ENCODE peak calls at places on chromosomes 13 and 19, in five cellular contexts. B is activated B cell treated with CpG ODN at 0.5 μM for 24 hours, L is Peyer's patch, W is AG09309, O is Calu3. V is an unnamed sample.

GRCh38 chr19:29404951-29405727 is 120.7 kb upstream of the VSTM2B start:
- DNase-seq in B (no peak), L (no peak), W (no peak), O (no peak), V (peak)

GRCh38 chr19:18697680-18698079 is 14.2 kb downstream of the CRTC1 start:
- DNase-seq in B (no peak), L (no peak), W (no peak), O (peak), V (no peak)

GRCh38 chr19:56839665-56840451 is 668 bp downstream of the PEG3 start:
- DNase-seq in B (no peak), L (peak), W (no peak), O (no peak), V (no peak)

GRCh38 chr19:54521022-54521859 is 18.6 kb downstream of the LAIR2 start:
- DNase-seq in B (no peak), L (no peak), W (no peak), O (no peak), V (no peak)

GRCh38 chr19:29675650-29676186 is 10.5 kb downstream of the PLEKHF1 start:
- DNase-seq in B (no peak), L (no peak), W (no peak), O (no peak), V (no peak)

GRCh38 chr13:25037057-25037813 is 58.7 kb upstream of the PABPC3 start:
- DNase-seq in B (no peak), L (no peak), W (peak), O (peak), V (peak)

GRCh38 chr19:55113570-55114039 is 3.8 kb downstream of the PPP1R12C start:
- DNase-seq in B (no peak), L (peak), W (peak), O (no peak), V (peak)

GRCh38 chr13:30126903-30127428 is 180.4 kb downstream of the KATNAL1 start:
- DNase-seq in B (no peak), L (no peak), W (peak), O (no peak), V (no peak)

GRCh38 chr19:38095411-38096308 is 128.4 kb downstream of the DPF1 start:
- DNase-seq in B (peak), L (peak), W (peak), O (peak), V (peak)

GRCh38 chr13:107157272-107157671 is 589.3 kb upstream of the ARGLU1 start:
- DNase-seq in B (no peak), L (no peak), W (peak), O (no peak), V (no peak)

GRCh38 chr13:96284971-96285370 is 195.1 kb downstream of the HS6ST3 start:
- DNase-seq in B (no peak), L (no peak), W (no peak), O (no peak), V (no peak)

GRCh38 chr13:31755803-31756212 is 16.5 kb downstream of the RXFP2 start:
- DNase-seq in B (no peak), L (no peak), W (peak), O (no peak), V (no peak)

GRCh38 chr13:30551194-30551593 is 66.5 kb upstream of the USPL1 start:
- DNase-seq in B (no peak), L (no peak), W (peak), O (no peak), V (no peak)

GRCh38 chr19:4976412-4977298 is 7.7 kb downstream of the KDM4B start:
- DNase-seq in B (no peak), L (no peak), W (peak), O (no peak), V (no peak)

GRCh38 chr13:79647518-79647917 is 166.6 kb downstream of the NDFIP2 start:
- DNase-seq in B (no peak), L (no peak), W (no peak), O (no peak), V (no peak)

GRCh38 chr19:28424041-28424440 is 788.9 kb downstream of the UQCRFS1 start:
- DNase-seq in B (no peak), L (no peak), W (no peak), O (no peak), V (no peak)

GRCh38 chr19:459724-460511 is 915 bp downstream of the SHC2 start:
- DNase-seq in B (no peak), L (peak), W (no peak), O (peak), V (peak)

GRCh38 chr19:48006762-48007161 is 12.3 kb downstream of the ELSPBP1 start:
- DNase-seq in B (no peak), L (no peak), W (no peak), O (peak), V (no peak)

GRCh38 chr19:5613466-5613865 is 9.1 kb downstream of the SAFB2 start:
- DNase-seq in B (no peak), L (no peak), W (no peak), O (no peak), V (no peak)

GRCh38 chr19:18205180-18205915 is 1.5 kb upstream of the RAB3A start:
- DNase-seq in B (peak), L (peak), W (peak), O (peak), V (peak)

GRCh38 chr13:72536668-72537399 is 190.6 kb downstream of the MZT1 start:
- DNase-seq in B (no peak), L (no peak), W (no peak), O (no peak), V (no peak)

GRCh38 chr19:3868770-3869456 is at the start of gene ZFR2:
- DNase-seq in B (no peak), L (no peak), W (no peak), O (no peak), V (peak)

GRCh38 chr13:84086847-84087162 is 204.5 kb upstream of the SLITRK1 start:
- DNase-seq in B (no peak), L (no peak), W (no peak), O (no peak), V (no peak)

GRCh38 chr19:40466219-40467006 is at the start of gene SPTBN4:
- DNase-seq in B (peak), L (no peak), W (no peak), O (no peak), V (no peak)

GRCh38 chr13:34469212-34469983 is 472.7 kb upstream of the NBEA start:
- DNase-seq in B (no peak), L (no peak), W (no peak), O (peak), V (no peak)

GRCh38 chr19:11964496-11964857 is 363 bp upstream of the ZNF763 start:
- DNase-seq in B (no peak), L (no peak), W (no peak), O (no peak), V (no peak)

GRCh38 chr19:16381756-16382401 is 57.3 kb downstream of the KLF2 start:
- DNase-seq in B (no peak), L (peak), W (peak), O (no peak), V (no peak)

GRCh38 chr13:24723206-24723605 is 40.8 kb upstream of the RNF17 start:
- DNase-seq in B (no peak), L (no peak), W (no peak), O (no peak), V (no peak)

GRCh38 chr13:20390526-20391175 is 135.0 kb downstream of the CRYL1 start:
- DNase-seq in B (no peak), L (no peak), W (no peak), O (no peak), V (no peak)

GRCh38 chr19:30908262-30908771 is 440.9 kb downstream of the TSHZ3 start:
- DNase-seq in B (no peak), L (no peak), W (no peak), O (no peak), V (no peak)

GRCh38 chr13:70520275-70520674 is 412.0 kb upstream of the KLHL1 start:
- DNase-seq in B (no peak), L (no peak), W (no peak), O (no peak), V (no peak)

GRCh38 chr13:96020155-96020575 is 33.0 kb downstream of the UGGT2 start:
- DNase-seq in B (no peak), L (no peak), W (peak), O (peak), V (peak)

GRCh38 chr19:40510526-40511115 is 43.8 kb downstream of the SPTBN4 start:
- DNase-seq in B (no peak), L (no peak), W (no peak), O (no peak), V (no peak)

GRCh38 chr13:62014299-62014698 is 598.6 kb upstream of the PCDH20 start:
- DNase-seq in B (no peak), L (no peak), W (no peak), O (no peak), V (no peak)

GRCh38 chr13:83499286-83499685 is 383.0 kb downstream of the SLITRK1 start:
- DNase-seq in B (no peak), L (no peak), W (no peak), O (no peak), V (no peak)

GRCh38 chr13:78750735-78751134 is 91.8 kb upstream of the OBI1 start:
- DNase-seq in B (no peak), L (no peak), W (no peak), O (no peak), V (no peak)

GRCh38 chr19:51098366-51099069 is 9.7 kb downstream of the CTU1 start:
- DNase-seq in B (no peak), L (peak), W (no peak), O (no peak), V (no peak)
- TF ChIP-seq CTCF in B (no peak), L (no peak), W (no peak), O (no peak), V (no peak)

DNA sequence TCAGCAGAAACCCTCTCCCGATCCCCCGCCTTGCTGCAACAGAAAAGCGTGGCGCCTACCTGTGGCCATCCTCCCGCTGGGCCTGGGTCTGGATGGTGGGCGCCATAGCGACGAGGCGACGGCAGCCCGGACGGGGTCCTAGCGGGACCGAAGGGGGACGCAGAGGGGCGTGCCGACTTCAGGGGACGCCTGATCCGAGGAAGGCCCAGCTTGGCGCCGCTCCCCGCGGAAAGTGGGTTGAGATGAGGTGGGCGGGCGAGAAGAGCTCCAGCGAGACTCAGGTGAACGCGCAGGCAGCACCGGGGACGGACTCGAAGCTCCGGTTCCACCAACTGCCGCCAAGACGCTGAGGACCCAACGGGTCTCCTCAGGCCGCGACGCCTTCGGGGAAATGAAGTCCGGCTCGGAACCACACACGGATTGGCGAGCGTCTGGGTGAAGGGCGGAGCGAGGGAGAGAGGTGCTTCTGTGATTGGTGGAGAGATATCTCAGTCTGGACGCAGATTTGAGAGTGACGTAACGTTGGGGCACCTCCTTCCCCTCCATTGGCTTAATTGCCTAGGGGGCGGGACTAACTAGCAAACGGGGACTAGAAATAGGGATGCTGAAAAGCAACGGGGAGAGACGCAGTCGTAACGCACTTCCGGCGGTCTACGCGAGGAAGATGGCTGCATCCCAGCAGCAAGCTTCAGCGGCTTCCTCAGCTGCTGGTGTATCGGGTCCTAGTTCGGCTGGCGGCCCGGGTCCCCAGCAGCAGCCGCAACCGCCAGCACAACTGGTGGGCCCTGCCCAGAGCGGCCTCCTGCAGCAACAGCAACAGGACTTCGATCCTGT is at the start of the genes MED29 and PAF1:
- DNase-seq in B (peak), L (peak), W (peak), O (peak), V (peak)
- TF ChIP-seq CTCF in B (no peak), L (no peak), W (no peak), O (no peak), V (peak)

GRCh38 chr19:2331601-2332246 is 3.2 kb downstream of the SPPL2B start:
- DNase-seq in B (no peak), L (no peak), W (no peak), O (no peak), V (no peak)
- TF ChIP-seq CTCF in B (no peak), L (no peak), W (no peak), O (no peak), V (no peak)

GRCh38 chr19:22882797-22883196 is 50.7 kb downstream of the ZNF723 start:
- DNase-seq in B (no peak), L (no peak), W (no peak), O (no peak), V (no peak)
- TF ChIP-seq CTCF in B (no peak), L (peak), W (no peak), O (no peak), V (peak)

DNA sequence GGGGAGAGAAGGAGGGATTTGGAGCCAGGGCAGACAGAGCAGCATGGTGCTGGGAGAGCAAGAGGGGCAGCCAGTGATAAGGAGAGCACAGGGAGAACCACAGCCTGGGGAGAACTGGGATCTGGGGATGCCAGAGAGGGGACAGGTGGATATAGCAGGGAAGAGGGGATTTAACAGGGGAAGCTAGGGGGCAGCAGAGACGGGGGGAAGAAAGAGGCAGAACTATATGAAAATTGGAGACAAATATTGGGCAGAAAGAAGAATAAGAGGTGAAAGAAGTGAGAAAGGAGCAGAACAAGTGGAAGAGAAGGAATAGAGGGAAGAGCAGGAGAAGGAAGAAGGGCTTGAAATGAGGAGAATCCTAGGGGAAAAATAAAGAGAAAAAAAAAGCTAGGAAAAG is 6.5 kb upstream of the ZNF528 start:
- DNase-seq in B (no peak), L (no peak), W (no peak), O (no peak), V (no peak)
- TF ChIP-seq CTCF in B (no peak), L (no peak), W (no peak), O (no peak), V (no peak)

GRCh38 chr19:13803038-13803437 is 7.8 kb downstream of the ZSWIM4 start:
- DNase-seq in B (no peak), L (no peak), W (no peak), O (peak), V (no peak)

GRCh38 chr19:13807421-13808021 is 12.3 kb downstream of the ZSWIM4 start:
- DNase-seq in B (no peak), L (no peak), W (no peak), O (no peak), V (no peak)

GRCh38 chr19:13808856-13809255 is 13.6 kb downstream of the ZSWIM4 start:
- DNase-seq in B (no peak), L (no peak), W (no peak), O (no peak), V (no peak)

GRCh38 chr19:13806728-13807127 is 11.5 kb downstream of the ZSWIM4 start:
- DNase-seq in B (no peak), L (no peak), W (no peak), O (no peak), V (no peak)

DNA sequence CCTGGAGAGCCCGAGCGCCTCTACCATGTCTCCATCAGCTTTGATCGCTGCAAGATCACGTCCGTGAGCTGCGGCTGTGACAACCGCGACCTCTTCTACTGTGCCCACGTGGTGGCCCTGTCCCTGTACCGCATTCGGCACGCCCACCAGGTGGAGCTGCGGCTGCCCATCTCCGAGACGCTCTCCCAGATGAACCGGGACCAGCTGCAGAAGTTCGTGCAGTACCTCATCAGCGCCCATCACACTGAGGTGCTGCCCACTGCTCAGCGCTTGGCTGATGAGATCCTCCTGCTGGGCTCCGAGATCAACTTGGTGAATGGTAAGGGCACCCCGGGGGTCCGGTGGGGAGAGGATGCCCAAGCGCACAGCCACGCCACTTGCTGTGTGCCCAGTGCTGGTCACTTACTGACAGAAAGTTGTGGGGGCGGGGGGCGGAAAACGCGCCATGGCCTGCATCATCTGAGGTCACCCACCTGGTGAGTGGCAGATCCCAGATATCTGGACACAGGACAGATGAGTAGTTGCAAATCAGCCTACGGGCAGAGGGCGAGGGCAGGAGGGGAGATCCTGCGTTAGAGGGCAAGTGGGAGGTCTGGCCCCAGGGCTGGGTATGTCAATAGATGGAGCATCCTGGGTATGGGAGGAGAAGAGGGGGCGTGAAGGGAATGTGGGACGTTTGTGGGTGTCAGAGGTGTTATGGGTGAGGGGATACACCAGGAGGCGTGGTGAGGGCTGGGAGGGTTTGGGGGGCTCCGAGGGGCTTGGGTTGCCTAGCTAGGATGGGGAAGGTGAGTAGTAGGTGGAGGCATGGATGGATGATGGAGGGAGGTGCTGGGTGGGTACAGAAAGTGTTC is 9.8 kb downstream of the ZSWIM4 start:
- DNase-seq in B (no peak), L (no peak), W (no peak), O (no peak), V (no peak)
- TF ChIP-seq CTCF in B (no peak), L (peak), W (no peak), O (no peak), V (peak)

DNA sequence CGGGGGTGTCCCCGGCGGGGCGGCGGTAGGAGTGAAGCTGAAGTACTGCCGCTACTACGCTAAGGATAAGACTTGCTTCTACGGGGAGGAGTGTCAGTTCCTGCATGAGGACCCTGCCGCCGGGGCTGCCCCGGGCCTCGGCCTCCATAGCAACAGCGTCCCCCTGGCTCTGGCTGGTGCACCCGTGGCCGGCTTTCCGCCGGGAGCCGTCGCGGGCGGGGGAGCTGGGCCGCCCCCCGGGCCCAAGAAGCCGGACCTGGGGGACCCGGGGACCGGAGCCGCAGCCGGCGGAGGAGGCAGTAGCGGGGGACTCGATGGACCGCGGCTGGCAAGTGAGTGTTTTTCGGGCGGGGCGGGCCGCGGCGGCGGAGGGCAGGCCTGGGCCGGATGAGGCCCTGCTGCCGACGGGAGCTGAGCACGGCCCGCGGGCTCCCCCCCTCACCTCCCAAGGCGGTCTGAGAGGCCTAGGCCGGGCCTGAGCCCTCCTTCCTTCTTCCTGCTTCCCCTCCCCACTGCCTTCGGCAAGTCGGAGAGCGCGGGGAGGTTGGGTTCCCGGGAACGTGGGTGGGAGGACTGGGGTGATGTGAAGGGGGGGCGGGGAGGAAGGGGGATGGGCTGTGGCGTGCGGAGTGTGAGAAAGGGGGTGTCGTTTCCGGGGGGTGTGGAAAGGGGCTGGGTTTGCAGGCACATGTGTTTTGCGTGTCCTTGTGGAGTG is 568 bp downstream of the PAN3 start:
- DNase-seq in B (peak), L (peak), W (peak), O (peak), V (peak)
- TF ChIP-seq CTCF in B (no peak), L (no peak), W (no peak), O (no peak), V (no peak)

GRCh38 chr13:33312150-33312908 is 26.8 kb upstream of the STARD13 start:
- DNase-seq in B (no peak), L (no peak), W (no peak), O (no peak), V (no peak)
- TF ChIP-seq CTCF in B (no peak), L (peak), W (peak), O (no peak), V (no peak)

V was measured in neural crest cell.